ENCODE peak calls at places on chromosomes 1 and 21, in nine cellular contexts. O is gastrocnemius medialis, V is astrocyte, F is cardiac muscle cell, I is GM23338, P is breast epithelium, A is adrenal gland, H is mammary epithelial cell, M is IMR-90. W is an unnamed sample. For H3K27me3 and H3K4me1, the result is how much of the 10 kb centered on the place peaks cover.

GRCh38 chr21:14120091-14120734 is 90.5 kb downstream of the LIPI start:
- DNase-seq in O (no peak), V (no peak), F (no peak), I (peak), P (no peak), A (peak), H (no peak), M (peak), W (no peak)

GRCh38 chr1:198701766-198702539 is 63.1 kb downstream of the PTPRC start:
- DNase-seq in O (no peak), V (no peak), F (no peak), I (peak), P (no peak), A (no peak), H (no peak), M (no peak), W (no peak)

GRCh38 chr1:38451541-38451993 is 405.0 kb upstream of the POU3F1 start:
- DNase-seq in O (no peak), V (peak), F (peak), I (peak), P (no peak), A (peak), H (no peak), M (peak), W (no peak)

GRCh38 chr1:27752372-27752771 is 20.6 kb upstream of the STX12 start:
- DNase-seq in O (no peak), V (no peak), F (peak), I (no peak), P (no peak), A (no peak), H (no peak), M (peak), W (no peak)

GRCh38 chr1:86948212-86948611 is 33.8 kb downstream of the HS2ST1 start:
- DNase-seq in O (no peak), V (peak), F (peak), I (no peak), P (no peak), A (no peak), H (no peak), M (peak), W (no peak)

GRCh38 chr21:35048706-35049617 is at the start of gene RUNX1:
- DNase-seq in O (peak), V (peak), F (peak), I (no peak), P (no peak), A (peak), H (peak), M (peak), W (peak)

GRCh38 chr1:220294754-220295419 is 22.6 kb upstream of the RAB3GAP2 start:
- DNase-seq in O (no peak), V (peak), F (peak), I (no peak), P (no peak), A (no peak), H (peak), M (no peak), W (no peak)

GRCh38 chr1:167460836-167461235 is 57.5 kb downstream of the CD247 start:
- DNase-seq in O (no peak), V (no peak), F (no peak), I (no peak), P (peak), A (no peak), H (no peak), M (no peak), W (peak)

GRCh38 chr1:119647734-119648619 is at the start of gene ZNF697:
- DNase-seq in O (peak), V (peak), F (peak), I (peak), P (peak), A (peak), H (peak), M (peak), W (peak)

GRCh38 chr1:204286841-204287387 is 72.8 kb downstream of the PLEKHA6 start:
- DNase-seq in O (no peak), V (no peak), F (peak), I (no peak), P (peak), A (peak), H (peak), M (no peak), W (no peak)

DNA sequence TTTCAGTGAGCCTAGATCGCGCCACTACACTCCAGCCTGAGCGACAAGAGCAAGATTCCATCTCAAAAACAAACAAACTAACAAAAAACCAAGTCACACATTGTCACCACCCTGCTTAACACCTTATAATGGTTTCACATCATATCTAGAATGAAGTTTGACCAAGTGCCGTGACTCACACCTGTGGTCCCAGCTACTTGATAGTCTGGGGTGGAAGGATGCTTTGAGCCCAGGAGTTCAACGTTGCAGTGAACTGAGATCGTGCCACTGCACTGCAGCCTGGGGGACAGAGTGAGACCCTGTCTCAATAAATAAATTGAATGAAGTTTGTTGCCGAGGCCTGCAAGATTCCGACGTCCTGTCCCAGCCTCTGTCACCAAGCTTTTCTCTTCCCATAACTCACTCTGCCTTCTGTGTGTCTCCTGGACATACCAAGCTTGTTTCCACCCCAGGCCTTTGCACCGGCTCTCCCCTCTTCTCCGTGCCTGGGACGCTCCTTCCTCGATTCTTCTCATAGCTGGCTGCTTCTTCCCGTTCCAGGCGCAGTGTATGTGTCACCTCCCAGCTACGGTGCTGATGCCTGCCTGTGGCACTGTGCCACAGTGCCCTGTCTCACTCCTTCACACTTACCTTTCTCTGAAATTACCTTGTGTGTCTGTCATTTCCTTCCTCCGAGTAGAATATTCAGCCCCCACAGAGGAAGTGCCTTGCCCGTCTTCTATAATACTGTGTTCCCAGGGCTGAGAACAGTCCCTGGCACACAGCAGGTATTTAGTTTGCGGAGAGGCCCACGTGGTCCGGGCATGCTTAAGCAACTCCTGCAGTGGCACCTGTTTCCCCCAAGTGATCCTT is 3.8 kb upstream of the SELENON start:
- DNase-seq in O (peak), V (no peak), F (no peak), I (no peak), P (no peak), A (no peak), H (peak), M (no peak), W (no peak)
- H3K4me3 ChIP-seq in O (peak), V (no peak), F (no peak), I (no peak), P (no peak), A (no peak), H (no peak), M (no peak), W (peak)

DNA sequence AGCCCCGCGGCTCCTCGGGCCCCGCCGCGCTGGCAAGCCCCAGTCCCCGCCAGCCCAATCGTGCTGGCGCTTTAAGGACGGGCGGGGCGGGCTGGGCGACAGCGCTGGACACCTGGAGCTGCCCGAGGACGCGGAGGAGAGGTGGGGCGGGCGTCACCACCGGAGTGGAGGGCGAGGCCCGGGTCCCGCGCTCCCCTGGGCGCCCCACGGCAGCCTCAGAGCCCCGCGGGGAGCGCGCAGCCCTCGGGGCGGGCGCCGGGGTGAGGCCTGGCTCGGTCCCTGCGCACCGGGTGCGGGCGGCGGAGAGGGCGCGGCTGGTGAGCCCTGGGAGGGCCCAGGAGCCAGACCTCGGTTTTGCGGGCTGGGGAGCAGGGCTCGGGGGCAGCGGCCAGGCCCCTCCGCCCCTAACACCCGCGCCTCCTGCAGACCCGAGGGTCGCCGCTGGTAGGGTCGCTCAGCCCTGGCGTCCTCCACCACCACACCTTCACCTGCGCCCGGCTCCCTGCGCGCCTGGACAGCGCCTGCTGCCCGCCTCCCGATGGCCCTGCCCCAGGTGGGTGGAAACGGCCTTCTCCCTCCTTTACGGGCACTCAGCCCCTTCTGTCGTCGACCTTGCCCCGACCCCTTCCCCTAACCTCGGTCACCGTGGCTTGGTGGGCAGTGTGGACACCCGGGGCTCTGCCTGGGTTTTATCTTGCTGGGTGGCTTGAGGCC is at the start of gene TMEM61:
- DNase-seq in O (no peak), V (no peak), F (no peak), I (peak), P (no peak), A (peak), H (peak), M (no peak), W (peak)
- H3K27me3 ChIP-seq in O (under half), V (under half), F (half or more), I (under half), P (under half), A (under half), H (under half), M (half or more), W (under half)

GRCh38 chr1:150162582-150162861 is 12.8 kb downstream of the PLEKHO1 start:
- DNase-seq in O (no peak), V (no peak), F (no peak), I (no peak), P (no peak), A (no peak), H (no peak), M (no peak), W (no peak)

GRCh38 chr1:150162862-150163706 is 13.4 kb downstream of the PLEKHO1 start:
- DNase-seq in O (peak), V (peak), F (peak), I (peak), P (peak), A (peak), H (peak), M (peak), W (peak)

GRCh38 chr1:150160964-150161626 is 11.4 kb downstream of the PLEKHO1 start:
- DNase-seq in O (no peak), V (peak), F (peak), I (no peak), P (no peak), A (no peak), H (no peak), M (peak), W (no peak)

GRCh38 chr1:150164224-150164623 is 14.5 kb downstream of the PLEKHO1 start:
- DNase-seq in O (no peak), V (no peak), F (no peak), I (no peak), P (no peak), A (no peak), H (no peak), M (no peak), W (no peak)

GRCh38 chr1:150161747-150162581 is 12.2 kb downstream of the PLEKHO1 start:
- DNase-seq in O (no peak), V (peak), F (peak), I (peak), P (no peak), A (no peak), H (peak), M (peak), W (no peak)
- H3K4me1 ChIP-seq in O (under half), V (half or more), F (under half), I (under half), P (under half), A (half or more), H (under half), M (half or more), W (under half)

DNA sequence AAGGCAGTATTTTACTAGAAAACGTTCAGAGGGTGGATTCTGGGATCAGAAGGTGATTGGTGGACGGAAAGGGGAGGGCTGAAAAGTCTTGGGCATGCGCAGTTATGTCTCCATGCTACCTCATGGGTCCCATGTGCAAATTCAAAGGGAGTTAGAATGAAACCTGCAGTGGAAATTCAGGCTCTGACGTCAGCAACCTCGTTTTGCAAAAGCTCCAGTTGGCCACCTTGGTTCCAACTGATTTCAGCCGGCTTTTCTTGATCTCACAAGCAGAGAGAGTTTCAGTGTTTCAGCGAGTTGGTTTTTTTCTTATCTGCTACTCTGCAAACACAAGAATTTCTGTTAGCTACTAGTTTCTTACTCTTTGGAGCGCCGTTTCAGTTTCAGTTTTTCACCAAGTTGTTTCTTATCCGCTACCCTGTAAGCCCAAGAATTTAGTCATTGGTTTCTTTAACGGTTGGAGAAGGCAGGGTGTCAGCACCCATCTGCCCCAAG is 69.8 kb upstream of the PGBD5 start:
- DNase-seq in O (no peak), V (no peak), F (peak), I (no peak), P (no peak), A (no peak), H (no peak), M (no peak), W (no peak)
- H3K4me3 ChIP-seq in O (no peak), V (no peak), F (no peak), I (no peak), P (no peak), A (no peak), H (no peak), M (peak), W (no peak)

DNA sequence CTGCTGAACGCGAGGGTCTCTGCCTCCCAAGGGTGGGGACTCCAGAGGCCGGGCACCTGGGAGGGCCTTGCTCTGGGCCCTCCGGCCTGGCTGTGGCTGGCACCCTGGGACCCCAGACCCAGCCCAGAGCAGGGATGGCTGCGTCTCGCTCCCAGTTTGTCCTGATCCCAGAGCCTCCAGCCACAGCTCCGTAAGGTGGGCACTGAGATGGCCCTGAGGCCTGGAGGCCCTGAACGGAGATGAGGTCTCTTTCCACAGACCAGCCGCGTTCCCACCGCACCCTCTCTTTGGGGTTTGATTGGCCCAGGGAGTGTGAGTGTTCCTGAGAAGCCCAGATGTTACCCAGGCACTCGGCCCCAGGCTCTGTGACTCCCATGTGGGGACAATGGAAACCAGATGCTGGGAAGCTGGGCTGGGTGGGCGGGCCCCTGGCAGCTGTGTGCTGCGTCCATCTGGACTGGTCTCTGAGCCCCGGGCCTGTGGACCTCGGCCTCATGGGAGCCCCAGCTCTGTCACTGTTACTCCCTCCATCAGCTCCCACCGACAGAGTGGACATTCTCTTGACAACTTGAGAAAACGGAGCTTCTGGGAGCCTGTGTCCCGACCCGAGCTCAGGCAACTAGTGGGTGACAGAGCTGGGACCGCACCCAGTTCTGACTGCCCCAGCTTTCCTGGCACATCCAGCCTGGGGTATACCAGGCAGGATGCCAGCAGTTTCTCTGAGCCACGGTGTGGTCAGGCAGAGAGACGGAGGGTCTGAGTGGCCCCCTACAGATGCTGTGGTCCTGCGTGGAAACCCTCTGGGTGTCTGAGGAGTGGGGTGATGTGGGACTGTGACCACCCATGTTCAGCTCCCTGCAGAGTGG is 9.8 kb upstream of the COL6A1 start:
- DNase-seq in O (no peak), V (peak), F (peak), I (peak), P (peak), A (no peak), H (no peak), M (peak), W (no peak)
- H3K27me3 ChIP-seq in O (under half), V (under half), F (under half), I (under half), P (under half), A (under half), H (under half), M (under half), W (under half)

GRCh38 chr1:177556163-177556562 is 385.4 kb downstream of the BRINP2 start:
- DNase-seq in O (no peak), V (no peak), F (no peak), I (no peak), P (no peak), A (no peak), H (no peak), M (no peak), W (no peak)
- H3K4me1 ChIP-seq in O (under half), V (under half), F (under half), I (under half), P (under half), A (under half), H (under half), M (under half), W (under half)

GRCh38 chr1:61042679-61043009 is 39.7 kb upstream of the NFIA start:
- DNase-seq in O (no peak), V (no peak), F (no peak), I (no peak), P (no peak), A (no peak), H (no peak), M (no peak), W (no peak)
- H3K4me3 ChIP-seq in O (peak), V (peak), F (peak), I (peak), P (peak), A (no peak), H (peak), M (peak), W (peak)

GRCh38 chr21:41289431-41289830 is 27.2 kb upstream of the FAM3B start:
- DNase-seq in O (no peak), V (no peak), F (peak), I (peak), P (no peak), A (no peak), H (no peak), M (peak), W (no peak)
- H3K27me3 ChIP-seq in O (under half), V (under half), F (under half), I (under half), P (under half), A (under half), H (under half), M (under half), W (under half)

GRCh38 chr1:36248250-36248894 is 24.1 kb downstream of the THRAP3 start:
- DNase-seq in O (peak), V (peak), F (peak), I (no peak), P (no peak), A (peak), H (peak), M (peak), W (peak)
- H3K4me1 ChIP-seq in O (half or more), V (under half), F (under half), I (under half), P (under half), A (half or more), H (under half), M (under half), W (half or more)